ENCODE peak calls at places on chromosomes 12 and 14, in eight cellular contexts. E is lower lobe of right lung; H is mammary epithelial cell; D is transverse colon; O is osteoblast; I is mesenchymal stem cell; J is CD4-positive, alpha-beta memory T cell; G is endodermal cell. L is an unnamed sample.

GRCh38 chr12:66683073-66683472 is 4.2 kb upstream of the GRIP1 start:
- DNase-seq in E (no peak), H (no peak), D (no peak), O (peak), I (no peak), J (no peak), G (no peak), L (no peak)

GRCh38 chr12:8648598-8649205 is 13.9 kb downstream of the MFAP5 start:
- DNase-seq in E (no peak), H (no peak), D (no peak), O (no peak), I (no peak), J (no peak), G (peak), L (no peak)

GRCh38 chr12:114480309-114481199 is 74.6 kb upstream of the TBX5 start:
- DNase-seq in E (no peak), H (peak), D (no peak), O (no peak), I (peak), J (no peak), G (peak), L (no peak)

GRCh38 chr14:102442241-102443211 is 67.0 kb downstream of the ANKRD9 start:
- DNase-seq in E (no peak), H (peak), D (peak), O (peak), I (no peak), J (no peak), G (no peak), L (no peak)

GRCh38 chr12:40325349-40325960 is 100.7 kb downstream of the LRRK2 start:
- DNase-seq in E (no peak), H (peak), D (no peak), O (peak), I (peak), J (no peak), G (peak), L (peak)

GRCh38 chr14:86625637-86626036 is 1095.7 kb downstream of the FLRT2 start:
- DNase-seq in E (no peak), H (no peak), D (no peak), O (no peak), I (no peak), J (no peak), G (no peak), L (no peak)

GRCh38 chr14:70648374-70648773 is 6.7 kb downstream of the TTC9 start:
- DNase-seq in E (no peak), H (no peak), D (no peak), O (no peak), I (peak), J (no peak), G (no peak), L (no peak)

GRCh38 chr14:31263485-31264133 is 56.0 kb upstream of the HECTD1 start:
- DNase-seq in E (no peak), H (peak), D (peak), O (peak), I (peak), J (no peak), G (peak), L (peak)

GRCh38 chr12:68113644-68114043 is 45.9 kb downstream of the IFNG start:
- DNase-seq in E (no peak), H (no peak), D (peak), O (peak), I (no peak), J (peak), G (peak), L (no peak)

GRCh38 chr12:46792925-46793324 is 32.9 kb downstream of the SLC38A4 start:
- DNase-seq in E (no peak), H (no peak), D (no peak), O (no peak), I (no peak), J (no peak), G (no peak), L (no peak)

GRCh38 chr12:92928431-92928961 is 599 bp downstream of the EEA1 start:
- DNase-seq in E (peak), H (peak), D (peak), O (peak), I (peak), J (no peak), G (peak), L (peak)

GRCh38 chr12:92927436-92928116 is 1.5 kb downstream of the EEA1 start:
- DNase-seq in E (no peak), H (peak), D (no peak), O (peak), I (peak), J (peak), G (no peak), L (peak)

GRCh38 chr12:92927055-92927435 is 2.0 kb downstream of the EEA1 start:
- DNase-seq in E (no peak), H (peak), D (no peak), O (peak), I (peak), J (no peak), G (peak), L (peak)

GRCh38 chr12:92928962-92929915 is at the start of gene EEA1:
- DNase-seq in E (peak), H (peak), D (peak), O (peak), I (peak), J (peak), G (peak), L (peak)

DNA sequence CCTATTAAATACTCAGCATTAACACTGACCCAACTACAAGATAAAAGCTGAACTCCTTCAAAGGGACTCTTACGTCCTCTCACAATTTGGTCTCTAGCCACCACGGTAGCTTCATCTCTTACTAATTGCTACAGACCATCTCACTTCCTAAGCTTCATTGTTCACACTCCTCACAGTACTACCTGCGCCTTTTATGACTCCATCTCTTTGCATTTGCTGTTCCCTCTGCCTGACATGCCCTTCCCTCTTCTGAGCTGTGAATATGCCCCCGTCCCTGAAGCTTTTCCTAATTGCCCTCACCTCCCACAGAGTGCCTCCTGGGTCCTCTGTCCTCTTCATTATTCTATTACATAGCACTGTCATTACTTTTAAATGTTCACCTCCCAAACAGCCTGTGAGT is 2.5 kb downstream of the EEA1 start:
- DNase-seq in E (no peak), H (no peak), D (no peak), O (peak), I (no peak), J (no peak), G (peak), L (no peak)
- H3K27ac ChIP-seq in E (no peak), H (peak), D (peak), O (peak), I (peak), J (no peak), G (no peak), L (peak)

DNA sequence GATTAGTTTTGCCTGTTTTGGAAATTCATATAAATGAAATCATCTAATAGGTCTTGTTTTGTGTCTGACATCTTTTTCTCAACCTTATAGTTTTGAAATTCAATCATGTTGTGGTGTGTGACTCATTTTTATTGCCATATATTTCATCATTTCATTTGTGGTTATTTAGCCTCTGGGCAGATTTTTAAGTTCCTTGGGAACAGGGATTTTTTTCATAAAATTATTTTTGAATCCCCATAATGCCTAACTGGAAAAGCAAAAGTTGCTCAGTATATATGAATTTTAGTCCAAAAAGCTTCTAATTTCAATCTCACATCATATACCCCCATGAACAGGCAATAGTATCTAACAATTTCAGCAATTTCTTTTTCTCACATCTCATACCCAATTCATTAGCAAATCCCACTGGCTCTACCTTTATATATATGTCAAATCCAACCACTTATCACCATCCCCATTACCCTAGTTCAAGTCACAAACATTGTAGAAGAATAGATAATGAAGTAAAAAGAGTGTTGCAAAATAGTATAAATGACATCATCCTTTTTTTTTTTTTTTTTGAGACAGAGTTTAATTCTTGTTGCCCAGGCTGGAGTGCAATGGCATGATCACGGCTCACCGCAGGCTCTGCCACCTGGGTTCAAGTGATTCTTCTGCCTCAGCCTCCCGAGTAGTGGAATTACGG is 2.6 kb upstream of the OR6J1 start:
- DNase-seq in E (no peak), H (peak), D (no peak), O (peak), I (peak), J (no peak), G (no peak), L (no peak)
- H3K27ac ChIP-seq in E (no peak), H (peak), D (no peak), O (peak), I (no peak), J (no peak), G (no peak), L (peak)

GRCh38 chr14:75969126-75969525 is 12.7 kb downstream of the TGFB3 start:
- DNase-seq in E (no peak), H (no peak), D (no peak), O (no peak), I (no peak), J (no peak), G (no peak), L (no peak)
- H3K27ac ChIP-seq in E (no peak), H (no peak), D (no peak), O (peak), I (no peak), J (no peak), G (no peak), L (no peak)

DNA sequence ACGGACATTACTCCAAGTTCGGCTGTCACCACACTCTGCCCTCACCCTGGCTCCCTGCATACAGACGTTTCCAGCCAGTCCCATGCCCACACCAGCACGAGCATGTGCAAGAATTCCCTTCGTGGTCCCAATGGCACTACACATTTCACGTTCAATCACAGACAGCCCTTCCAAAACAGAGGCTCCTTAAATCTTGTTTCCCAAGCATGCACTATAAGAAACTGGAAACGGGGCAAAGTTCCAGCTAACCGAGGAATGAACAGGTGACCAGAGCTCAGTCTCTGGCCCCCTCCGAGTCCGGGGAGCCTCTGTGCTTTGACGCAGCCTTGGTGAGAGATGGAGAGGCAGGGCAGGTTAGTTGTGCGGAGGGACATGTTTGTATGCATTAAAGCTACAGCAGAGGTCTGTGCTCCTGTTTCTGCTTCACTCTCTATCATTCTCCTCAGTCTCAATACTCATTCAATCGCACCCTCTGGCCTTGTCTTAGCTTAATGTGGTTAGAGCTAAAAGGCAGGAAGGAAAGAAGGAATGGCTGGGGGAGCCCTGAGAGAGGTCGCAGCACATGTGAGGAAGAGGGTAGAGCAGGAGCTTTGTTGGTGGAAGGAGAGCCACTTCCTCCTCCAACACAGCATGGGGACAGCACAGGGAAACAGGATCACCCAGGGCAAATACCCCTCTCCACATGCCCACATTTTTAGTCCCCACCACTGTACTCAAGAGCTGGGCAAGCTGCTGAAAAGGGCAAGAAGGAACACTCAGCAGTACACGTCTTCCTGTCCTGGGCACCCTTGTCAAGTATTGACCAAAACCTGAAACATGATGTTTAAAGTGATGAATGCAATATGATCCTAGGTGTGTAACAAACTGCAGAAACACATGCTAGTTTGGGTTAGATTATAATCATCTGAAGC is 12.2 kb upstream of the SELPLG start:
- DNase-seq in E (no peak), H (no peak), D (no peak), O (no peak), I (no peak), J (no peak), G (peak), L (no peak)
- H3K27ac ChIP-seq in E (peak), H (no peak), D (no peak), O (no peak), I (no peak), J (peak), G (no peak), L (no peak)

DNA sequence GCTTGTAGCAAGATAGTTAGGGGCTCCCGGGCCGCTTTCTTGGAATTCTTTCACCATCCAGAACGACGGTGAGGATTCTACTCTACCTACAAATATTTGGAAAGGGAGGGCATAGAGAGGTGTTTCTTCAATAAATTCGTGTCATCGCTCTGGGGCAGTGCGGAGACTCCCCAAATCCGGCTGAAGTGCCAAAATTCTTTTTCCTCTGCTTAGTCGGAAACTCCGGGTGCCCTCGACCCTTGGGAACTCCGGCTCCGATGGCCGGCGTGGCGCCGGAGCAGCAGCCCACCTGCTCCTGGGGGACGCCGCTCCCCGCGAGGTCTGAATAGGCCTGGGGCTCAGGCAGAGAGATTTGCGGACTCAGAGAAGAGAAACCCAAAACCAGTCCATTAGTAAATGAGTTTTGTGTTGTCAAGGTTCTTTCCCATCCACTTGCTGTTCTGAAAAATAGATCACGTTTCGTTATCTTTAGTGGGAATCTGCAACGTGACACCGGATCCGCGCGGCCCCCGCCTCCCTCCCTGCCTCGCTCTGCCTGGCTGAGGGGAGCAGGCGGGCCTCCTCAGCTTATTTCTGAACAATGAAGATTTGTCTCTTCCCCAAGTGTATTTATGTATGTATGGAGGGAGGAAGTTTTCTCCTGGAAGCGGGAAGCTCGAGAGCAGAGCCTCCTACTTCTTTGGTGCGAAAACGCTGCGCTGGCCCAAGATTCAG is 3.6 kb upstream of the SIX1 start:
- DNase-seq in E (no peak), H (no peak), D (no peak), O (no peak), I (no peak), J (no peak), G (no peak), L (no peak)
- H3K27ac ChIP-seq in E (no peak), H (no peak), D (no peak), O (no peak), I (peak), J (no peak), G (no peak), L (no peak)

DNA sequence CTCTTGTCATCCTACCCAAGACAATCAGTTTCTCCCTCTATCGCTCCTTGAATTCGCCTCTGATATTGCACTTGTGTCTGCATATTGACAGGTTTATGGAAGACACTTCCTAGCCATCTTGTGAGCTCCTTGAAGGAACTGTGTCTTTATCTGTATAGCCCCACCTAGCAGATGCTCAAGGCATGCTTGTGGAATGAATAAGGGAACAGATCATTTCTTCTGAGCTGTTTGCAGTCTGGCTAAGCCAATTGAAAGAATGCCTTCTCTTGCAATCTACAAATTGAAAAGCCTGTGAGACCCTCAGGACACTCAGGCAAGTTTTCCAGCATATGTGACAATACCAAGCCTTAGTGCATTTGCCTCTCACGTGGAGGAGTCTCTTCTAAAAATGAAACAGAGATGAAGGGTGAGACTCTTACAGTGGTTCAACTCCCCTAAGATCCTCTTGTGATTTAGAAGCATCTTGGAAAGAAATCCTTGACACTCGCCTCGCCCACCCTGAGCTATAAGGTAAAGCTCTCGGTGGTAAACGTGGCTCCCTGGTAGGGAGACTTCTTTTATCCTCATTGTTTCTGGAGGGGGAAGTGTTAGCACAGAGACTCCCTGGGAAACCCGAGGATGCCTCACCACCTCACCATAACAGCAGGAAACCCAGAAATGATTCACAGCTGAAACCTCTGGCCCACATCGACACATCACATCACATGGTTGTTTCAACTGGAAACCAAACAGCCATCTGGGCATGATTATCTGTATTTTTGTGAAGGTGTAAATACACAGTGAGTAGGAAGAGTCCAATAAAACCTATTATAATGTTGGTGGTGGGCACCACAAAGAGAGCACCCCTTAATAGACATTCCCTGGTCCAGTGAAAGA is 112.3 kb upstream of the BCL2L14 start:
- DNase-seq in E (no peak), H (peak), D (no peak), O (peak), I (peak), J (no peak), G (peak), L (peak)
- H3K27ac ChIP-seq in E (no peak), H (peak), D (no peak), O (peak), I (peak), J (no peak), G (no peak), L (peak)

GRCh38 chr12:104604070-104604994 is 147.6 kb downstream of the CHST11 start:
- DNase-seq in E (peak), H (peak), D (peak), O (peak), I (peak), J (peak), G (peak), L (peak)
- H3K27ac ChIP-seq in E (peak), H (peak), D (peak), O (peak), I (peak), J (peak), G (peak), L (peak)

L was measured in brain microvascular endothelial cell.